ENCODE peak calls at places on chromosomes 1 and 21, in four cellular contexts. O is HepG2, G is H1, T is GM12878. N is an unnamed sample. For H3K4me1, the result is how much of the 10 kb centered on the place peaks cover.

GRCh38 chr1:42380617-42381423 is at the start of gene RIMKLA:
- DNase-seq in G (no peak), O (peak), T (no peak), N (peak)

GRCh38 chr1:107652976-107653375 is 312.0 kb downstream of the VAV3 start:
- DNase-seq in O (no peak), G (no peak), T (no peak), N (no peak)

GRCh38 chr1:183926978-183927377 is 110.5 kb downstream of the COLGALT2 start:
- DNase-seq in G (no peak), T (no peak), O (no peak), N (no peak)

GRCh38 chr1:48561444-48561843 is 89.4 kb upstream of the SPATA6 start:
- DNase-seq in T (no peak), G (no peak), O (no peak), N (no peak)

GRCh38 chr1:156600733-156601121 is 552 bp downstream of the GPATCH4 start:
- DNase-seq in O (no peak), T (no peak), G (no peak), N (no peak)

GRCh38 chr1:204293605-204294365 is 65.9 kb downstream of the PLEKHA6 start:
- DNase-seq in G (no peak), T (no peak), O (no peak), N (no peak)

GRCh38 chr1:182143825-182144661 is 82.5 kb upstream of the ZNF648 start:
- DNase-seq in T (no peak), G (no peak), O (no peak), N (peak)

GRCh38 chr1:220135755-220136154 is 41.8 kb downstream of the IARS2 start:
- DNase-seq in G (no peak), T (no peak), O (no peak), N (no peak)

GRCh38 chr1:53617382-53618217 is 121.4 kb downstream of the GLIS1 start:
- DNase-seq in T (no peak), G (no peak), O (no peak), N (no peak)

GRCh38 chr1:24897263-24898151 is 32.6 kb downstream of the RUNX3 start:
- DNase-seq in G (no peak), O (no peak), T (no peak), N (no peak)

GRCh38 chr1:225318706-225319575 is 108.9 kb downstream of the LBR start:
- DNase-seq in O (peak), G (no peak), T (peak), N (peak)

GRCh38 chr1:45037456-45037855 is 25.4 kb downstream of the UROD start:
- DNase-seq in O (no peak), T (no peak), G (no peak), N (no peak)

GRCh38 chr1:25556791-25557476 is 13.5 kb downstream of the LDLRAP1 start:
- DNase-seq in G (no peak), O (no peak), T (no peak), N (no peak)

GRCh38 chr1:78839704-78840277 is 166.7 kb downstream of the ADGRL4 start:
- DNase-seq in G (no peak), T (no peak), O (peak), N (peak)

GRCh38 chr1:9847269-9847668 is 23.5 kb upstream of the CLSTN1 start:
- DNase-seq in O (no peak), T (no peak), G (no peak), N (no peak)

GRCh38 chr1:204128964-204129896 is 22.6 kb downstream of the ETNK2 start:
- DNase-seq in G (peak), T (no peak), O (no peak), N (peak)

GRCh38 chr21:42234464-42235241 is 15.7 kb downstream of the ABCG1 start:
- DNase-seq in O (peak), T (no peak), G (no peak), N (peak)

GRCh38 chr1:3065396-3065795 is 3.6 kb upstream of the PRDM16 start:
- DNase-seq in T (no peak), G (no peak), O (no peak), N (no peak)

GRCh38 chr21:45513003-45513706 is 29.1 kb downstream of the SLC19A1 start:
- DNase-seq in O (no peak), G (no peak), T (no peak), N (no peak)

GRCh38 chr1:209883341-209883971 is 54.6 kb upstream of the SYT14 start:
- DNase-seq in T (no peak), O (no peak), G (no peak), N (no peak)

GRCh38 chr1:11784256-11784992 is 21.3 kb downstream of the MTHFR start:
- DNase-seq in T (no peak), G (no peak), O (no peak), N (no peak)
- H3K9ac ChIP-seq in T (no peak), G (no peak), O (no peak), N (peak)

GRCh38 chr1:1169429-1170214 is 4.1 kb upstream of the TTLL10 start:
- DNase-seq in O (no peak), T (no peak), G (no peak), N (no peak)

GRCh38 chr1:1171551-1172340 is 1.9 kb upstream of the TTLL10 start:
- DNase-seq in G (no peak), O (no peak), T (no peak), N (no peak)

GRCh38 chr1:1170215-1170890 is 3.3 kb upstream of the TTLL10 start:
- DNase-seq in O (no peak), T (no peak), G (no peak), N (no peak)

GRCh38 chr1:1173061-1173792 is 453 bp upstream of the TTLL10 start:
- DNase-seq in O (no peak), G (no peak), T (no peak), N (no peak)

DNA sequence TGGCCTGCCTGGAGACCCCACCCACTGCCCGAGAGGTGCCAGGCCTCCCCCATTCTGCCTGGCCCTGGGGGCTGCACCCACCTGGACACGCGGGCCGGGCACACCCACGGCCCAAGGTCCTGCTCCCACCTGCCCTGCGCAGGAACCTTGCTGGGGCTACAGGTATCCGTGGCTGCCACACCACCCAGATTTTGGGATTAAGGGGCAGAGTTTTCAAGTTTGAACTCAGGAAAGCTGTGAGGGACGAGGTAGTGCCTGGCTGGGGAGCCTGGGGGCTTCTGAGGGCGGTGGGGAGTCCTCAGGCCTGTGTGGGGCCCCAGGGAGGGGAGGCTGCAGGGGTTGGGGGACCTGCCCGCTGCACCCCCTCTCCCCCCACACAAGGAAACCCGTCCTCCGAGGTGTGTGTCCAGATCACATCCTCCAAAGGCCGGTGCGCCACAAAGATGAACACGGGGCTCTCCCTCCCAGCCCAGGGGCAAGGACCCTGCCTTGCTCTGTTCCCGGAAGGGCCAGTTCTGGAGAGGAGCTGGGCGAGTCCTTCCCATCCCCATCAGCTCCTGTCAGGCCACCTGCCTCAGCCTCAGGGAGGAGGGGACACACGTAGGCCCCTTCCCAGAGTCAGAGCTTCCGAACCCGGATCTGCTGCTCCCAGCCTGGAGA is 2.7 kb upstream of the TTLL10 start:
- DNase-seq in G (no peak), T (no peak), O (no peak), N (no peak)
- H3K4me1 ChIP-seq in G (under half), T (under half), O (under half), N (under half)

DNA sequence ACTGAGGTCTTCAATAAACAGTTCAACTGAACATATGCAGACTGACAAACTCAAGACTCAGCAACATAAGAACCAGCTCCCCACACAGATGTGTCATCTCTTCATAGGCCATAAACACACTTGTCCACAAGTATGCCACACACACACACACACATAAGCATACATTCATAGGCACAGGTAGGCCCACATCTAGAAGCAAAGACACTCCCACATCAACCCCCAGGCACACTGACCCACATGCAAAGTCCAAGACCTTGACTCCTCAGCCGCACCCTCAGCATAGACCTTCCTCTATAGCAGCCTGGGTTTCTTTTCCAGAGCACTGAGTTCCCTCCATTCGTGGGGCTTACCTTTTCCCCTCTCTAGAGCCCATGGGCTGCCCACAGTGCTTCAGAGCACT is 1.4 kb downstream of the LAD1 start:
- DNase-seq in G (no peak), O (peak), T (no peak), N (no peak)
- TF ChIP-seq SUZ12 in G (no peak), O (no peak), T (no peak), N (no peak)

GRCh38 chr1:237878406-237878805 is 12.3 kb downstream of the ZP4 start:
- DNase-seq in T (no peak), G (no peak), O (no peak), N (no peak)

GRCh38 chr1:237877628-237878027 is 13.1 kb downstream of the ZP4 start:
- DNase-seq in O (no peak), G (no peak), T (no peak), N (no peak)

GRCh38 chr1:237875291-237875690 is 15.4 kb downstream of the ZP4 start:
- DNase-seq in T (no peak), O (no peak), G (no peak), N (no peak)

GRCh38 chr1:237868814-237869600 is 21.7 kb downstream of the ZP4 start:
- DNase-seq in G (no peak), O (no peak), T (no peak), N (no peak)

DNA sequence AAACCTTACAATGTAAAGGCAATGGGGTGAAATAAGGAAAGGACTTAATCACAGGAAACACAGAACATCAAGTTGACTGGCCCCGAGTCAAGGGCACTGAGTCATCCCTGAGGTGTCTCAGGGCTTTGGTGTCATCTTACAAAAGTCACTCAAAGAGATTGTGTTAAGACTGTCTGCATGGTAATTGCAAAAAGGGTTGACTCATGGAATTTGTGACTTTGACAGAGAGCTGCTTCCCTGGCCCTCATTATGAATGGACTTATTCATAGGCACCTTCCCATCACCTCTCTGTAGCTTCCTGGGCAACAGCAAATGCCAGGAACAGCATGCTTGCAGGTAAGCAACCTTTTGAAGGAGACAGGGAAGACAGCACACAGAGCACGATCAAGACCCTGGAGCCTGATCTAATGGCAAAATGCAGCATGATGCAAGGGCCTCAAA is 17.2 kb downstream of the ZP4 start:
- DNase-seq in O (no peak), T (no peak), G (peak), N (peak)
- H3K9ac ChIP-seq in O (no peak), T (no peak), G (no peak), N (no peak)

GRCh38 chr1:23726669-23727068 is 16.6 kb upstream of the ELOA start:
- DNase-seq in O (no peak), T (no peak), G (no peak), N (no peak)

GRCh38 chr1:23718482-23718881 is 24.8 kb upstream of the ELOA start:
- DNase-seq in T (no peak), G (peak), O (peak), N (peak)

GRCh38 chr1:23719162-23719820 is 24.0 kb upstream of the ELOA start:
- DNase-seq in T (no peak), O (no peak), G (no peak), N (no peak)

GRCh38 chr1:23720256-23720995 is 22.8 kb upstream of the ELOA start:
- DNase-seq in G (no peak), T (peak), O (no peak), N (no peak)

DNA sequence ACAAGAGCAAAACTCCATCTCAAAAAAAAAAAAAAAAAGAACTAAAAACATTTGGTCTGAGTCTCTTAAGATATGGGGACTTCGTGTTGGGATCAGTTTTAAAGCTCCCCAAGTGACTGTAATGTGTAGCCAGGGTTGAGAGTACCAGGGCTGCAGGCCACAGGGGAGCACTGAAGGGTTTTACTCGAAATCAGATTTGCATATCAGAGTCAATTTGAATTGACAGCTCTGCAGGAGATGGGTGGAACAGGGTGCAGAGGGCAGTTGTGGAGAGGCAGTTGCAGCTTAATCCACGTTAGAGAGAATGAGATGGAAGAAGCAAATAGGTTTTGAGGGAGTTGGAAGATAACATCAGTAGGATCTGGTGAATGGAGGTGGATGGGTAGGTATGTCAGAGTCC is 20.6 kb upstream of the ELOA start:
- DNase-seq in G (no peak), T (no peak), O (no peak), N (no peak)
- H3K4me1 ChIP-seq in G (under half), T (half or more), O (under half), N (under half)

GRCh38 chr1:93434987-93435386 is 12.9 kb upstream of the FNBP1L start:
- DNase-seq in T (no peak), G (no peak), O (no peak), N (no peak)

GRCh38 chr1:93434088-93434487 is 13.8 kb upstream of the FNBP1L start:
- DNase-seq in O (no peak), T (no peak), G (no peak), N (no peak)

GRCh38 chr1:93435443-93435842 is 12.5 kb upstream of the FNBP1L start:
- DNase-seq in T (no peak), O (no peak), G (no peak), N (no peak)

GRCh38 chr1:93436496-93436895 is 11.4 kb upstream of the FNBP1L start:
- DNase-seq in G (no peak), O (no peak), T (no peak), N (no peak)

GRCh38 chr1:93433407-93433961 is 14.4 kb upstream of the FNBP1L start:
- DNase-seq in O (no peak), G (no peak), T (no peak), N (no peak)
- TF ChIP-seq SUZ12 in O (no peak), G (no peak), T (no peak), N (no peak)

GRCh38 chr1:39933956-39934941 is 20.7 kb upstream of the MFSD2A start:
- DNase-seq in O (peak), T (no peak), G (no peak), N (no peak)
- H3K9ac ChIP-seq in O (no peak), T (no peak), G (no peak), N (no peak)

DNA sequence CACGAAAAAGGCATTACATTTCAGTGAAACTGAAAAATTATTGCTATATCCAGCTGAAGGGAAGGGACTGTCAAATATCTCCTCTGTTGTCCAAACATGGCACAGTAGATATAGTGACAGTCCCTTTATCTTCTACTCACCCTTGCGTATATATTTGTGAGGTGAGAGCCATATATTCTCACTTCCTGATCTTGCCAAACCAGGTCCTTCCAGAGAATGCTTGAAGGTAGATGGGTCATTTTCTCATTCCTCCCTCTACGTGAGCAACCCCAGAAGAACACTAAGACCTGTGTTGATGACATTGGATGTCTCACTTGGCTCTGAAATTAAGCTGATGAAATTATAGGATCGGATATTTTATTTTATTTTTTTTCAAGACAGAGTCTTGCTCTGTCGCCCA is 151.2 kb downstream of the DHRS3 start:
- DNase-seq in T (no peak), G (no peak), O (no peak), N (no peak)
- H3K4me1 ChIP-seq in T (under half), G (under half), O (under half), N (under half)

GRCh38 chr1:118116401-118116800 is 68.6 kb downstream of the SPAG17 start:
- DNase-seq in G (no peak), O (no peak), T (no peak), N (no peak)
- TF ChIP-seq SUZ12 in G (no peak), O (no peak), T (no peak), N (no peak)

GRCh38 chr1:193762276-193762675 is 575.9 kb upstream of the B3GALT2 start:
- DNase-seq in T (no peak), O (no peak), G (no peak), N (no peak)
- H3K9ac ChIP-seq in T (no peak), O (no peak), G (no peak), N (no peak)

N was measured in NT2/D1.